ENCODE peak calls at places on chromosome 2, in six cellular contexts. H is HCT116, K is GM23338, Q is OCI-LY7, F is GM23248, E is PC-3. X is an unnamed sample.

GRCh38 chr2:9178905-9179571 is 27.6 kb upstream of the ASAP2 start:
- DNase-seq in H (no peak), K (no peak), Q (peak; percentile 83), F (peak; percentile 92), E (peak; percentile 92), X (peak; percentile 78)

GRCh38 chr2:160906878-160907277 is 253.3 kb upstream of the TANK start:
- DNase-seq in H (no peak), K (peak; percentile 48), Q (no peak), F (no peak), E (peak; percentile 17), X (no peak)

GRCh38 chr2:204012081-204012653 is 75.6 kb downstream of the ICOS start:
- DNase-seq in H (no peak), K (no peak), Q (no peak), F (peak; percentile 6), E (peak; percentile 89), X (no peak)

GRCh38 chr2:105969552-105969951 is 224.5 kb downstream of the UXS1 start:
- DNase-seq in H (peak; percentile 27), K (peak; percentile 77), Q (peak; percentile 35), F (no peak), E (peak; percentile 27), X (no peak)

GRCh38 chr2:121778736-121779487 is 23.5 kb downstream of the TSN start:
- DNase-seq in H (no peak), K (peak; percentile 50), Q (no peak), F (no peak), E (no peak), X (no peak)

GRCh38 chr2:240460243-240460630 is 24.8 kb downstream of the GPC1 start:
- DNase-seq in H (no peak), K (no peak), Q (no peak), F (no peak), E (no peak), X (no peak)

GRCh38 chr2:107811376-107811775 is 15.3 kb upstream of the RGPD4 start:
- DNase-seq in H (no peak), K (no peak), Q (no peak), F (no peak), E (peak; percentile 67), X (no peak)

GRCh38 chr2:45068643-45069140 is 59.4 kb upstream of the SIX2 start:
- DNase-seq in H (no peak), K (no peak), Q (no peak), F (peak; percentile 42), E (no peak), X (no peak)

GRCh38 chr2:65430515-65431416 is 1.6 kb downstream of the SPRED2 start:
- DNase-seq in H (peak; percentile 75), K (peak; percentile 56), Q (peak; percentile 89), F (peak; percentile 70), E (peak; percentile 69), X (peak; percentile 85)

GRCh38 chr2:152336854-152337510 is 2.0 kb downstream of the FMNL2 start:
- DNase-seq in H (no peak), K (peak; percentile 46), Q (no peak), F (peak; percentile 58), E (peak; percentile 11), X (no peak)

GRCh38 chr2:19868705-19869550 is 32.9 kb downstream of the TTC32 start:
- DNase-seq in H (no peak), K (peak; percentile 65), Q (peak; percentile 8), F (peak; percentile 72), E (no peak), X (peak; percentile 31)

GRCh38 chr2:32947076-32947483 is 327 bp downstream of the LTBP1 start:
- DNase-seq in H (no peak), K (peak; percentile 32), Q (no peak), F (peak; percentile 43), E (no peak), X (peak; percentile 19)

GRCh38 chr2:210190345-210190744 is 19.1 kb upstream of the KANSL1L start:
- DNase-seq in H (no peak), K (no peak), Q (no peak), F (no peak), E (no peak), X (no peak)

GRCh38 chr2:196277002-196277401 is 105.6 kb upstream of the STK17B start:
- DNase-seq in H (no peak), K (peak; percentile 65), Q (peak; percentile 81), F (peak; percentile 70), E (peak; percentile 59), X (peak; percentile 61)

GRCh38 chr2:133788391-133788790 is 220.1 kb upstream of the NCKAP5 start:
- DNase-seq in H (no peak), K (no peak), Q (no peak), F (peak; percentile 70), E (no peak), X (no peak)

GRCh38 chr2:45323344-45323743 is 287.7 kb downstream of the SRBD1 start:
- DNase-seq in H (no peak), K (no peak), Q (no peak), F (no peak), E (no peak), X (no peak)

GRCh38 chr2:233418761-233419625 is 64.7 kb downstream of the DGKD start:
- DNase-seq in H (peak; percentile 37), K (no peak), Q (peak; percentile 85), F (no peak), E (peak; percentile 81), X (peak; percentile 74)

GRCh38 chr2:109527846-109528705 is 85.7 kb downstream of the SEPTIN10 start:
- DNase-seq in H (no peak), K (no peak), Q (no peak), F (no peak), E (no peak), X (no peak)

GRCh38 chr2:132873738-132874137 is 203.7 kb upstream of the LYPD1 start:
- DNase-seq in H (no peak), K (no peak), Q (no peak), F (no peak), E (no peak), X (no peak)

GRCh38 chr2:72077702-72078169 is 69.9 kb downstream of the CYP26B1 start:
- DNase-seq in H (no peak), K (no peak), Q (no peak), F (no peak), E (no peak), X (no peak)

GRCh38 chr2:32357545-32358482 is 991 bp downstream of the BIRC6 start:
- DNase-seq in H (peak; percentile 6), K (peak; percentile 64), Q (peak; percentile 62), F (peak; percentile 63), E (peak; percentile 34), X (peak; percentile 36)

GRCh38 chr2:221529943-221530652 is 42.0 kb downstream of the EPHA4 start:
- DNase-seq in H (no peak), K (no peak), Q (no peak), F (peak; percentile 89), E (peak; percentile 82), X (no peak)

GRCh38 chr2:221535824-221536223 is 36.3 kb downstream of the EPHA4 start:
- DNase-seq in H (no peak), K (no peak), Q (no peak), F (no peak), E (no peak), X (no peak)

GRCh38 chr2:221533299-221533698 is 38.8 kb downstream of the EPHA4 start:
- DNase-seq in H (no peak), K (no peak), Q (no peak), F (peak; percentile 6), E (peak; percentile 71), X (no peak)

GRCh38 chr2:221530653-221531037 is 41.5 kb downstream of the EPHA4 start:
- DNase-seq in H (no peak), K (no peak), Q (no peak), F (no peak), E (no peak), X (no peak)

GRCh38 chr2:221532641-221533040 is 39.5 kb downstream of the EPHA4 start:
- DNase-seq in H (no peak), K (no peak), Q (no peak), F (no peak), E (no peak), X (no peak)
- H3K4me2 ChIP-seq in H (no peak overlapping the region), K (no peak overlapping the region), Q (no peak overlapping the region), F (no peak overlapping the region), E (no peak overlapping the region), X (no peak overlapping the region)

GRCh38 chr2:1642066-1642861 is 102.1 kb downstream of the PXDN start:
- DNase-seq in H (no peak), K (no peak), Q (no peak), F (no peak), E (no peak), X (no peak)

GRCh38 chr2:1641498-1641897 is 102.8 kb downstream of the PXDN start:
- DNase-seq in H (no peak), K (no peak), Q (no peak), F (no peak), E (no peak), X (no peak)

GRCh38 chr2:1644427-1644826 is 99.9 kb downstream of the PXDN start:
- DNase-seq in H (no peak), K (no peak), Q (no peak), F (no peak), E (no peak), X (no peak)

GRCh38 chr2:1645761-1646476 is 98.4 kb downstream of the PXDN start:
- DNase-seq in H (no peak), K (no peak), Q (no peak), F (no peak), E (no peak), X (no peak)

DNA sequence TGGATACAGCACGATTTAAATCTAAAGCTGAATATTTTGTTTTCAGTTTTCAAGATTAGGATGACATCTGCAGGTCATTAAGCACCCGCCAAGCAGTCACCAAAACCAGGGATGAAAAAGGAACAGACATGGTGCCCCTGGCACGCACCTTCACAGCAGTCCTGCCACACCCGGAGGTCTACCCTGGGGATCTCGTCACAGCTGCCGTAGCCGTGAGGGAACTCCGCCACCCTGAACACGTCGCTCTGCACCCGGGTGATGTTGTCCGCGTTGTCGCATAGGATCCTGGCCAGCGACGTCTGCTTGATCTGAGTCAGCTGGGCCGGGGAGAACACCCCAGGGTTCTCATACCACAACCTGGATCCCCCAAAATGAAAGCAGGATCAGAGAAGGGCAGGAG is 101.1 kb downstream of the PXDN start:
- DNase-seq in H (no peak), K (no peak), Q (no peak), F (no peak), E (no peak), X (no peak)
- H4K20me1 ChIP-seq in H (no peaks in the 10 kb centered on the region), K (no peaks in the 10 kb centered on the region), Q (no peaks in the 10 kb centered on the region), F (no peaks in the 10 kb centered on the region), E (no peaks in the 10 kb centered on the region), X (no peaks in the 10 kb centered on the region)

GRCh38 chr2:159381574-159381973 is 95.1 kb upstream of the WDSUB1 start:
- DNase-seq in H (no peak), K (no peak), Q (no peak), F (no peak), E (no peak), X (peak; percentile 90)
- H3K9me2 ChIP-seq in H (no peaks in the 10 kb centered on the region), K (no peaks in the 10 kb centered on the region), Q (no peaks in the 10 kb centered on the region), F (no peaks in the 10 kb centered on the region), E (no peaks in the 10 kb centered on the region), X (no peaks in the 10 kb centered on the region)

DNA sequence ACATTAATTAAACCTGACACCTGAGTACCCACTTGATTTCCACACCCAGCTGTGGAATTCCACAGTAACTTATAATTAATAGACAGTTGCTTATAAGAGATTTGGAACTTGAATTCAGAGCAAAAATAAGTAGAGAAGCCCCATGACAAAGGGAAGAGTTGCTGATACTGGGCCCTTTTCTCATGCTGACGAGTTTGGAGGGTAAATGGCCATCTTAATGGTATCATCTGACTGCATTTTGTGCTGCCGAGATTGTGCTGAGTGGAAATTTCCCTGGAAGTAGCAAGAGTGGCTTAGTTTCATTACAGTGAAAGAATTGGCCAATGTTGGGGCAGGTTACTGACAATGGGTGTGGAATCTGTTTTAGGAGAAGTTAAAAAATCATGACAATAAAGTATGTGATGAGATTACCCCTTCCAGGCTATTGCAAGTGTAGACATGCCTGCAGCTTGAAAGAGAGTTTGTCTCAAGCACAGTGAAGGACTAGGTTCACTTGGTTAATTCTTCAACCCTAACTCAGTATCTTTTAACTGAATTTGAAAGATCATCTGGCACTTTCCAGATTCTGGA is 49.9 kb downstream of the VSNL1 start:
- DNase-seq in H (no peak), K (peak; percentile 46), Q (no peak), F (no peak), E (no peak), X (no peak)
- H3K4me2 ChIP-seq in H (no peak overlapping the region), K (peak overlapping the region; percentile 63), Q (no peak overlapping the region), F (no peak overlapping the region), E (no peak overlapping the region), X (no peak overlapping the region)

X was measured in MM.1S.